ENCODE peak calls at places on chromosomes 6 and 20, in six cellular contexts. I is AG10803, T is psoas muscle, U is IMR-90, A is ovary, F is adrenal gland. N is an unnamed sample.

GRCh38 chr6:1013656-1014430 is 298.1 kb upstream of the FOXQ1 start:
- DNase-seq in U (no peak), T (no peak), A (no peak), F (no peak), I (no peak), N (peak)

GRCh38 chr6:109238405-109238804 is 143.1 kb downstream of the CEP57L1 start:
- DNase-seq in T (no peak), F (no peak), I (peak), U (no peak), A (no peak), N (peak)

GRCh38 chr20:62641749-62642665 is at the start of gene SLCO4A1:
- DNase-seq in I (no peak), A (peak), F (peak), U (peak), T (peak), N (peak)

GRCh38 chr20:53282217-53282955 is 310.2 kb downstream of the TSHZ2 start:
- DNase-seq in U (no peak), T (no peak), I (no peak), A (no peak), F (no peak), N (no peak)

GRCh38 chr20:20405619-20406018 is 37.7 kb downstream of the INSM1 start:
- DNase-seq in A (no peak), I (no peak), F (no peak), U (no peak), T (no peak), N (no peak)

GRCh38 chr6:15495375-15495901 is 167.4 kb downstream of the DTNBP1 start:
- DNase-seq in T (peak), I (peak), F (no peak), U (no peak), A (no peak), N (peak)

GRCh38 chr6:37058084-37058586 is 52.7 kb downstream of the FGD2 start:
- DNase-seq in T (peak), A (no peak), U (peak), I (peak), F (peak), N (peak)

GRCh38 chr20:25573288-25574251 is 11.8 kb downstream of the NINL start:
- DNase-seq in I (peak), A (peak), U (peak), F (peak), T (no peak), N (peak)

GRCh38 chr6:104095661-104096416 is 763.9 kb downstream of the HACE1 start:
- DNase-seq in F (no peak), A (no peak), T (no peak), I (no peak), U (no peak), N (no peak)

GRCh38 chr6:154792761-154793160 is 59.5 kb downstream of the SCAF8 start:
- DNase-seq in I (no peak), A (no peak), U (peak), F (no peak), T (no peak), N (no peak)

GRCh38 chr20:21235713-21236445 is 67.3 kb upstream of the XRN2 start:
- DNase-seq in U (peak), A (peak), I (peak), F (peak), T (peak), N (peak)

GRCh38 chr6:130936933-130937332 is 109.7 kb downstream of the SMLR1 start:
- DNase-seq in U (no peak), I (no peak), A (no peak), F (no peak), T (no peak), N (no peak)

GRCh38 chr20:17645546-17646208 is 36.4 kb downstream of the RRBP1 start:
- DNase-seq in F (no peak), I (peak), U (no peak), T (peak), A (peak), N (no peak)

GRCh38 chr6:36610041-36610440 is 15.9 kb downstream of the SRSF3 start:
- DNase-seq in U (no peak), A (no peak), F (no peak), I (no peak), T (no peak), N (no peak)

GRCh38 chr6:155354167-155354566 is 39.9 kb upstream of the TFB1M start:
- DNase-seq in F (no peak), T (no peak), I (no peak), A (no peak), U (no peak), N (no peak)

GRCh38 chr6:11744753-11745152 is 33.9 kb downstream of the ADTRP start:
- DNase-seq in A (no peak), U (peak), F (peak), I (peak), T (peak), N (peak)

GRCh38 chr6:148200302-148200701 is 142.3 kb upstream of the SASH1 start:
- DNase-seq in A (no peak), F (peak), U (no peak), I (no peak), T (no peak), N (no peak)

GRCh38 chr6:125974214-125974866 is 12.0 kb upstream of the TRMT11 start:
- DNase-seq in U (peak), T (no peak), I (peak), A (no peak), F (no peak), N (peak)

GRCh38 chr6:84457276-84457675 is 229.8 kb upstream of the CEP162 start:
- DNase-seq in F (no peak), T (no peak), U (no peak), A (no peak), I (no peak), N (no peak)

GRCh38 chr6:62980724-62981123 is 230.5 kb upstream of the FKBP1C start:
- DNase-seq in A (no peak), U (no peak), I (no peak), T (no peak), F (no peak), N (no peak)

GRCh38 chr20:41179961-41180360 is 42.6 kb downstream of the PLCG1 start:
- DNase-seq in T (no peak), U (no peak), A (no peak), F (no peak), I (no peak), N (no peak)

GRCh38 chr20:37347891-37348642 is 2.1 kb downstream of the SRC start:
- DNase-seq in U (no peak), T (no peak), F (no peak), A (peak), I (no peak), N (no peak)

GRCh38 chr6:17354700-17355403 is 38.5 kb upstream of the CAP2 start:
- DNase-seq in T (no peak), I (peak), A (no peak), F (no peak), U (peak), N (peak)

GRCh38 chr20:51631953-51632352 is 89.4 kb upstream of the NFATC2 start:
- DNase-seq in F (no peak), U (no peak), T (no peak), I (no peak), A (no peak), N (no peak)
- H3K4me3 ChIP-seq in F (no peak), U (no peak), T (no peak), I (no peak), A (peak), N (no peak)

GRCh38 chr6:168328086-168328485 is 8.5 kb upstream of the DACT2 start:
- DNase-seq in U (no peak), I (no peak), A (no peak), F (no peak), T (no peak), N (no peak)

GRCh38 chr6:168331058-168331457 is 11.5 kb upstream of the DACT2 start:
- DNase-seq in I (no peak), U (no peak), F (peak), A (no peak), T (no peak), N (no peak)

GRCh38 chr6:168322966-168323365 is 3.4 kb upstream of the DACT2 start:
- DNase-seq in F (no peak), A (no peak), U (no peak), T (no peak), I (no peak), N (no peak)

GRCh38 chr6:168330403-168330802 is 10.8 kb upstream of the DACT2 start:
- DNase-seq in T (no peak), A (no peak), U (no peak), I (no peak), F (no peak), N (no peak)

DNA sequence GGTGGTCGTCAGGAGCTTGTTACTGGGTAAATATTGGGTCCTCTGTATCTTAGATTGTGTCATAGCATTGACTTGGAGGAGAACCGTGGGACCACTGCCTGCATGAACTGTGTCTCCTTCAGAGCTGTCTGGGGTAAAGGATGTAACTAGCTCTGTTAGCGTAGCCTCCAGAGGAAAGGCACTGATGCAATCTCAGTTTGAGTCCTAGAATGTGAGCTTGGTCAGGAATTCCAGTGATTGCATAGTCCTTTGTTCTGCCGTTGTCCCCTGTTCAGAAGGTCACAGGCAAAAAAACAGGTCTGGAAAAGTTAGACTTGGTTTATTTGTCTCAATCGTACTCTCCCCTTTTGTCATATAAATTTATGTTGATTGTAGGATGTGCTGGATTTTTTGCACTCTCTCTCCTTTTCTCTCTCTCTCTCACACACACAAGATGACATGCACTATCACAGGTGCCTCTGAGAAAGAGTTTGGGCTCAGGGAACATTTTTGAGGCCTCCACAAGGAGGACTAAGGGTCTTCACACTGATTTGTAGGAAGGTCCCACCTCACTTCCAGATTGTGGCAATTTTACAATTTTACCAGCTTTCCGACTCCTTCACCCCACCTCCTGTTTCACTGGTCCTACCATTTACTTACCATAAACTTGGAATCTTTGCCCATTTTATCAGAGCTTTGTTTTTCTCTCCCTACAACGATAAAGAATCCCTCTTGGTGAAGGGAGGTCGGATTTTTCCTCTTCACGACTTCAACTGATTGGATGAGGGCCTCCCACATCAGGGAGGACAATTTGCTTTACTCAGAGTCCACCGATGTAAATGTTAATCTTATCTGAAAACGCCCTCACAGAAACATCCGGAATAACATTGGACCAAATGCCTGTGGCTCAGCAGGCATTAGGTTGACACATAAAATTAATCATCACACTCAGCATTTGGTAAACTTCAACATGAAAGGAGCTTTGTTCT is 7.0 kb upstream of the DACT2 start:
- DNase-seq in A (no peak), I (no peak), T (no peak), F (no peak), U (no peak), N (no peak)
- TF ChIP-seq CTCF in A (no peak), I (no peak), T (no peak), F (no peak), U (no peak), N (no peak)

DNA sequence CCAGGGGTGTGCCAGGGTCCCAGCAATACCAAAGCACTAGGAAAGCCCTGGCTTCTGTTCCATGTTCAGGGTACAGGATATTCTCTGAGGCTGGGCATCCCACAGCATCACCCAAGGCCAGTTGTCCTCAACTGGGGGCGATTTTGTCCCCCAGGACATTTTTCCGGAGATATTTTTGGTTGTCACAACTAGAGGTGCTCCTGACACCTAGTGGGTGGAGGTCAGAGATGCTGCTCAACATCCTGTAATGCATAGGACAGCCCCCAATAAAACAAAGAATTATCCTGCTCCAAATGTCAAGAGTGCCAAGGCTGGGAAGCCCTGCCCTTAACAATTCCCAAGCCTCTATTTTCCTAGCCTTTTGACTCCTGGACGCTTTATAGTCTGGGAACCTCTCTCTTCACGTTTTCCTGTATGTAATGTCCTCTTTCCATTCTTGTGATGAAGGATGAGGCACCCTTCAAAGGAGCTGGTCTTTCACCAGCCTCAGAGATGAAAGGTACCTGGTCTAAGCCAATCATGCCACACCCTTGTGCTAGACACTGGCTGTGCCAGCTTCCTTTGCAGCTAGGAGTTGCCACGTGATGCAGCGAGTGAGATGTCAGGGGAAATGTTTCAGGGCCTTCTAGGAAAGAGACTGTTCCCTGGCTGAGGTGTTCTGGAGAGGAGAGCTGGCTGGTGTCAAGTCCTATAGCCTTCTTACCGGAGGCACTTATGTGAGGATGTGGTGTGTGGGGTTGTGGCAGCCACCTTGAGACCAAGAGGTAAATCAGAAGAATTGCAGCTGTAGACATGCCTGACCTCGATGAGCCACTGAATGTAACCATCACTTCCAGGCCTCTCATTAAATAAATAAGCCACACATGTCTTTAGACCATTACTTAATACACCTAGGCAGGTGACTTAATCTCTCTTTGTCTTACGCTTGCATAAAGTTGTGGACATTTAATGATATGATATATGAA is 23.4 kb upstream of the KCNG1 start:
- DNase-seq in I (no peak), A (no peak), U (no peak), T (no peak), F (no peak), N (no peak)
- H3K4me3 ChIP-seq in I (no peak), A (no peak), U (no peak), T (no peak), F (no peak), N (no peak)

DNA sequence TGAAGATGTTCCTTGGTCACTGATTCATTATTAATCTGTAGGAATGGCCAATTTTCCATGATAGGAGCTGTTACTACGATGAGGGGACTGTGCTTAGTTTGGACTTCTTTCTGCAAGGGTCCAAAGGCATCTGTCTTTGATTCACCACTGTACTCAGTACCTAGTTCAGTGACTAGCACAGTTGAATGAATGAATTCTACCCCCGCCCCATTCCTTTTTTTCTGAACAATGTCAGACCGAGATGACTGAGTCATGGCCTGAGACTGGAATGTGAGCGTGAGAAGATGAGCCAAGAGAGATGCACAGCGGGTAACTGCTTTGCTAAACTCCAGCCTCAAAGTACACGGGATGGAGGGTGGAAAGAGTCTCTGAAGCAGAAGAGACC is 419 bp upstream of the SNHG17 start:
- DNase-seq in T (no peak), A (no peak), I (peak), U (peak), F (no peak), N (no peak)
- TF ChIP-seq CTCF in T (no peak), A (no peak), I (no peak), U (no peak), F (no peak), N (no peak)

GRCh38 chr6:56140090-56140489 is 107.3 kb downstream of the COL21A1 start:
- DNase-seq in A (no peak), F (no peak), I (no peak), T (no peak), U (no peak), N (no peak)

GRCh38 chr6:56148488-56149190 is 98.7 kb downstream of the COL21A1 start:
- DNase-seq in T (no peak), A (no peak), I (peak), F (no peak), U (peak), N (peak)

GRCh38 chr6:56145616-56146015 is 101.8 kb downstream of the COL21A1 start:
- DNase-seq in U (no peak), F (no peak), I (no peak), T (no peak), A (no peak), N (peak)

GRCh38 chr6:56143796-56144195 is 103.6 kb downstream of the COL21A1 start:
- DNase-seq in I (no peak), T (no peak), U (no peak), A (no peak), F (no peak), N (no peak)

DNA sequence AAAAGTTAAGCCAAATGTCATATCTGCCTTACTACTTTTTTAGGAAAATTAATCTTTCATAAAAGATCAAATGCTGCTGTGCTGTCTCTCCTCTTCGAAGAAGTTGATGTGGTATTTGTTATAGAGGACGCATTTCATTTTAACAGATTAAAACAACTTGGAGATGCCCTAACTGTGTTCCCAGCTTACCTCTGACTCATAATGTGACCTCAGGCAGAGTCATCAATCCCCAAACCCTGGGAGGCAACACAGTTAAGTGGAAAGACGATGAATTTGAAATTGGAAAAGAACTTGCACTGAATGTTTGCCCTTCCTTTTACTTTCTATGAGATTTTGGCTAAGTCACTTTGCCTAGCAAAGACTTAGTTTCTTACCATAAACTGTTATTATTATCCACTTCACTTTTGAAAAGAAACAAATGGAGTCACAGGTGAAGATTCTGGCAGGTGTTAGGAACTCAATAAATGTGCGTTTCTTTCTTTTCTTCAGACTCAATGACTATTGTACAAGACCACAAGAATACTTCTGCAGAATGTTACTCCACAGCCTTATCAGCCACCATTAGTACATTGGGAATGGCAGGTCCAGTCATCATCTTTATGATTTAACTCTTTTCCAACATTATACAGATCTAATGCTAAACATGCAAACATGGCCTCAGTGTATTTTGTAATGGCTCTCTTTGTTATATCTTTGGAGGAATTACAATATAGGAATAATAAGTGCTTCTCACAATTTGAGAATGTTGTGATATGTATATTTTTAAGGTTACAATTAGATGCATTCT is 102.6 kb downstream of the COL21A1 start:
- DNase-seq in F (no peak), I (peak), A (no peak), T (no peak), U (peak), N (peak)
- H3K4me3 ChIP-seq in F (no peak), I (no peak), A (no peak), T (no peak), U (no peak), N (no peak)

GRCh38 chr6:53059648-53060589 is 5.3 kb upstream of the FBXO9 start:
- DNase-seq in I (no peak), F (no peak), T (no peak), U (no peak), A (no peak), N (peak)

GRCh38 chr6:53065266-53066058 is at the start of gene FBXO9:
- DNase-seq in T (peak), U (no peak), A (peak), I (peak), F (peak), N (peak)

GRCh38 chr6:53064726-53065265 is 408 bp upstream of the FBXO9 start:
- DNase-seq in T (peak), F (peak), I (peak), U (peak), A (peak), N (peak)

GRCh38 chr6:53066059-53066406 is 829 bp downstream of the FBXO9 start:
- DNase-seq in T (peak), U (peak), A (peak), I (peak), F (peak), N (no peak)

DNA sequence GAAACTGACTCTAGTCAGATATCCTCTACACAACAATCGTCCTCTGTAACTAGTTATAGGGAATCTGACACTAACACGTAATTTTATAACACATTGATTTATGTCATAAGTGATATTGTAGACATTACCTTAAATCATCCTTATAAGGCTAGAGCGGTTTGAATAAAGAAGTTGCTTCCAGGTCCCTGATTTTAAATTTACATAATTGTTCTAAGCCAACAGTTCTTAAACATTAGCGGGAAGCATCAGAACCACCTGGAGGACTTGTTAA is 2.9 kb upstream of the FBXO9 start:
- DNase-seq in F (no peak), U (no peak), I (no peak), T (no peak), A (no peak), N (no peak)
- TF ChIP-seq CTCF in F (no peak), U (no peak), I (no peak), T (no peak), A (no peak), N (no peak)